ENCODE peak calls at places on chromosomes 5 and 9, in seven cellular contexts. One of them, this sample, is unnamed.

GRCh38 chr5:107670927-107671741 is at the start of gene EFNA5:
- DNase-seq in neural crest cell: peak; percentile 35
- DNase-seq in lung: peak; percentile 36
- DNase-seq in progenitor cell of endocrine pancreas: peak; percentile 30
- DNase-seq in IMR-90: peak; percentile 46
- DNase-seq in endothelial cell: peak; percentile 55
- DNase-seq in mesothelial cell of epicardium: peak; percentile 36
- DNase-seq in this sample: peak; percentile 71

GRCh38 chr9:116857321-116857720 is 170.2 kb downstream of the TRIM32 start:
- DNase-seq in endothelial cell: no peak
- DNase-seq in lung: no peak
- DNase-seq in mesothelial cell of epicardium: no peak
- DNase-seq in neural crest cell: no peak
- DNase-seq in progenitor cell of endocrine pancreas: no peak
- DNase-seq in IMR-90: no peak
- DNase-seq in this sample: no peak

GRCh38 chr9:95181226-95181818 is 136.2 kb downstream of the FANCC start:
- DNase-seq in endothelial cell: no peak
- DNase-seq in IMR-90: peak; percentile 9
- DNase-seq in mesothelial cell of epicardium: no peak
- DNase-seq in neural crest cell: no peak
- DNase-seq in lung: no peak
- DNase-seq in progenitor cell of endocrine pancreas: no peak
- DNase-seq in this sample: no peak

GRCh38 chr9:98944130-98945074 is 695 bp downstream of the COL15A1 start:
- DNase-seq in lung: no peak
- DNase-seq in IMR-90: no peak
- DNase-seq in endothelial cell: peak; percentile 24
- DNase-seq in neural crest cell: no peak
- DNase-seq in progenitor cell of endocrine pancreas: peak; percentile 14
- DNase-seq in mesothelial cell of epicardium: no peak
- DNase-seq in this sample: peak; percentile 39

GRCh38 chr5:32444946-32445758 is 612 bp upstream of the ZFR start:
- DNase-seq in progenitor cell of endocrine pancreas: no peak
- DNase-seq in neural crest cell: no peak
- DNase-seq in lung: no peak
- DNase-seq in mesothelial cell of epicardium: no peak
- DNase-seq in endothelial cell: peak; percentile 4
- DNase-seq in IMR-90: peak; percentile 4
- DNase-seq in this sample: no peak

GRCh38 chr9:98450486-98450885 is 195.0 kb upstream of the TBC1D2 start:
- DNase-seq in neural crest cell: no peak
- DNase-seq in lung: no peak
- DNase-seq in progenitor cell of endocrine pancreas: no peak
- DNase-seq in endothelial cell: no peak
- DNase-seq in IMR-90: peak; percentile 71
- DNase-seq in mesothelial cell of epicardium: no peak
- DNase-seq in this sample: no peak

GRCh38 chr5:170848033-170848432 is 13.8 kb upstream of the RANBP17 start:
- DNase-seq in mesothelial cell of epicardium: no peak
- DNase-seq in lung: no peak
- DNase-seq in progenitor cell of endocrine pancreas: no peak
- DNase-seq in endothelial cell: no peak
- DNase-seq in neural crest cell: no peak
- DNase-seq in IMR-90: peak; percentile 23
- DNase-seq in this sample: no peak

GRCh38 chr5:150213530-150213929 is 23.7 kb downstream of the SLC6A7 start:
- DNase-seq in progenitor cell of endocrine pancreas: no peak
- DNase-seq in endothelial cell: no peak
- DNase-seq in IMR-90: peak; percentile 75
- DNase-seq in mesothelial cell of epicardium: no peak
- DNase-seq in neural crest cell: no peak
- DNase-seq in lung: no peak
- DNase-seq in this sample: no peak

GRCh38 chr5:163079618-163080017 is 357.8 kb upstream of the CCNG1 start:
- DNase-seq in lung: no peak
- DNase-seq in IMR-90: no peak
- DNase-seq in endothelial cell: peak; percentile 7
- DNase-seq in neural crest cell: no peak
- DNase-seq in progenitor cell of endocrine pancreas: no peak
- DNase-seq in mesothelial cell of epicardium: no peak
- DNase-seq in this sample: no peak

GRCh38 chr5:153816870-153817269 is 221.8 kb downstream of the FAM114A2 start:
- DNase-seq in IMR-90: no peak
- DNase-seq in progenitor cell of endocrine pancreas: no peak
- DNase-seq in endothelial cell: no peak
- DNase-seq in neural crest cell: no peak
- DNase-seq in lung: no peak
- DNase-seq in mesothelial cell of epicardium: no peak
- DNase-seq in this sample: no peak
- TF ChIP-seq CTCF in IMR-90: no peak
- TF ChIP-seq CTCF in progenitor cell of endocrine pancreas: no peak
- TF ChIP-seq CTCF in endothelial cell: no peak
- TF ChIP-seq CTCF in neural crest cell: no peak
- TF ChIP-seq CTCF in lung: no peak
- TF ChIP-seq CTCF in mesothelial cell of epicardium: no peak
- TF ChIP-seq CTCF in this sample: no peak

DNA sequence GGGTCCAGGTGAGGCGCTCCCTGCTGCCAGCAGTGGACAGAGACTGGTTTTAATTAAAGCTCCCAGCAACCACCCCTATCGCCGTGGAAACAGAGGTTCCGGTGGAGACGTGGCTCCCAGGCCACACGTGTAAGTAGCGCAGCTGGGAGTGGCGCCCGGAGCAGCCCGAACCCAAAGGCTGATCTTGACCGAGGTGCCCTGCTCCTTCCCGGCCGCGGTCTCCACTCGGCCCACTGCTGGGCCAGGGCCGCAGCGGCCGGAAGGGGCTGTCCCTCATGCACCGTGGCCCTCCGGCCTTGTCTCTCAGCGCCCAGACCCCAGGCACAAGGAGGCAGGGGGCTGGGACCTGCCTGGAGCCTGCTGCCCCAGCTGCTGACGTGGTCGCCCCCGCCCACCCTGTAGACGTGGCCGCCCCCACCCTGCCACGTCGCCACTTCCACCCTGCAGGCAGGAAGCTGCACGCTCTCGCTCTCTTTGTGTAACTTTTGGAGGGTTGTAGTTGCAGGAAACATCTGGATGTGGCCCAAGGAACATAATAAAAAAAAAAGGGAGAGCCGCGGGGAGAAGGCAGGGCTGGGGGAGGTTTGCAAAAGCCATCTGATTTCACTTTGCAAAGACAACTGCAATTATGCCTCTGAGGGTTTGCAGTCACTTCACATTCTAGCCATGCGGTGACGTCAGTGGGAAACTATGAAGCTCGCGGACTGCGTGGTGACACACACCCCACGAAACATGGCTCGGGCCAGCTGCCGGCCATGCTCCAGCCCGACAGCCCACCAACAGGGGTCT is 129.9 kb downstream of the RXRA start:
- DNase-seq in lung: peak; percentile 82
- DNase-seq in neural crest cell: no peak
- DNase-seq in endothelial cell: peak; percentile 66
- DNase-seq in IMR-90: peak; percentile 99
- DNase-seq in progenitor cell of endocrine pancreas: no peak
- DNase-seq in mesothelial cell of epicardium: peak; percentile 70
- DNase-seq in this sample: no peak
- TF ChIP-seq CTCF in lung: no peak
- TF ChIP-seq CTCF in neural crest cell: no peak
- TF ChIP-seq CTCF in endothelial cell: no peak
- TF ChIP-seq CTCF in IMR-90: no peak
- TF ChIP-seq CTCF in progenitor cell of endocrine pancreas: no peak
- TF ChIP-seq CTCF in mesothelial cell of epicardium: no peak
- TF ChIP-seq CTCF in this sample: no peak

GRCh38 chr5:114097570-114097969 is 264.3 kb upstream of the KCNN2 start:
- DNase-seq in endothelial cell: no peak
- DNase-seq in progenitor cell of endocrine pancreas: no peak
- DNase-seq in mesothelial cell of epicardium: no peak
- DNase-seq in neural crest cell: no peak
- DNase-seq in lung: no peak
- DNase-seq in IMR-90: no peak
- DNase-seq in this sample: no peak
- TF ChIP-seq CTCF in endothelial cell: no peak
- TF ChIP-seq CTCF in progenitor cell of endocrine pancreas: peak; percentile 10
- TF ChIP-seq CTCF in mesothelial cell of epicardium: no peak
- TF ChIP-seq CTCF in neural crest cell: no peak
- TF ChIP-seq CTCF in lung: no peak
- TF ChIP-seq CTCF in IMR-90: no peak
- TF ChIP-seq CTCF in this sample: no peak

DNA sequence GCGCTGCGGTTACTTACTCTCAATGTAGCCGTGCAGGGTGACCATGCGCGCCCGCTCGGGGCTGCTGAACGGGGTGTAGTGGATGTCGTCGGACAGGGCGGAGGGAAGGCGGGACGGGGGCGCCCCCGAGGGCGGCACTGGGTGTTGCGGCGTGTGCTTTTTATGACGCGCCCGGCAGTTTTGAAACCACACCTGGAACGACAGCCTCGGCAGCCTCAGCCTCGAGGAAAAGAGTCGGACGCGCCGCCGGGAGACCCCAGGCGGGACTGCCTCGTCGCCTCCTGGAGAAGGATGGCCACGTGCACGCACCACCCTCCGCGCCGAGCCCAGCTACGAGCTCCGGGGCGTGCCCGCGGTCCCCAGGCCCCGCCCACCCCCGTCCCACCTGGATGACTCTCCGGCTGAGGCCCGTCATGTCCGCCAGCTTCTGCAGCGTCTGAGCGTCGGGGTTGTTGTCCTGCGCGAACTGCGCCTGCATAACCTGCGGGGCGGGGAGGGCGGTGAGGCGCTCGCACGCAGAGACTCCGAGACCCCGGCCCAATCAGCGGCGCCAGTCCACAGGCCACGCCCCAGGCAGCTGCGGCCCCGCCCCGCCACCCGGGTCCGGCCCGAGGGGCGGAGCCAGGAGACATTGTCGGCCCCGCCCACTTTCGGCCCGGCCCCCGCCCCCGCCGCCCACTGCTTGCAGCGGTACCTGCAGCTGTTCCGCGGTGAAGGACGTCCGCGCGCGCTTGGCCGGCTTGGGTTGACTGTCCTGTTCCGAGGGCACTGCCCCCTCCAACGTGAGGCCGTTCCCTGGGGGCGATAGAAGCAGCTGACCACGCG is 15.0 kb downstream of the LHX6 start:
- DNase-seq in endothelial cell: peak; percentile 84
- DNase-seq in progenitor cell of endocrine pancreas: peak; percentile 73
- DNase-seq in mesothelial cell of epicardium: peak; percentile 68
- DNase-seq in lung: no peak
- DNase-seq in IMR-90: no peak
- DNase-seq in neural crest cell: peak; percentile 65
- DNase-seq in this sample: peak; percentile 94
- TF ChIP-seq CTCF in endothelial cell: no peak
- TF ChIP-seq CTCF in progenitor cell of endocrine pancreas: peak; percentile 19
- TF ChIP-seq CTCF in mesothelial cell of epicardium: no peak
- TF ChIP-seq CTCF in lung: no peak
- TF ChIP-seq CTCF in IMR-90: peak; percentile 2
- TF ChIP-seq CTCF in neural crest cell: no peak
- TF ChIP-seq CTCF in this sample: no peak

This sample was measured in nephron progenitor cell.